ENCODE peak calls at places on chromosomes 13 and 19, in ten cellular contexts. M is neural progenitor cell, R is Calu3, B is suprapubic skin, S is gastrocnemius medialis, F is heart right ventricle, Z is choroid plexus epithelial cell, L is cardiac muscle cell, N is DND-41, P is brain microvascular endothelial cell. E is an unnamed sample.

GRCh38 chr13:79880820-79881219 is 399.9 kb downstream of the NDFIP2 start:
- DNase-seq in Z (peak), F (no peak), N (no peak), S (no peak), M (no peak), L (peak), R (no peak), B (no peak), P (no peak), E (no peak)

GRCh38 chr19:4909172-4909896 is at the start of gene UHRF1:
- DNase-seq in N (peak), P (no peak), M (peak), B (no peak), Z (no peak), R (peak), L (no peak), S (no peak), F (no peak), E (no peak)

GRCh38 chr13:93861818-93862217 is 617.7 kb downstream of the DCT start:
- DNase-seq in B (no peak), R (no peak), M (no peak), S (no peak), N (no peak), P (peak), L (peak), Z (peak), F (no peak), E (no peak)

GRCh38 chr19:40231544-40232424 is 5.3 kb upstream of the CCNP start:
- DNase-seq in P (no peak), Z (peak), M (peak), R (peak), L (peak), B (no peak), N (no peak), F (peak), S (no peak), E (no peak)

GRCh38 chr19:9427941-9428340 is 7.4 kb downstream of the ZNF266 start:
- DNase-seq in M (no peak), R (no peak), L (no peak), F (no peak), S (no peak), P (no peak), B (no peak), Z (no peak), N (no peak), E (no peak)

GRCh38 chr19:2014731-2015610 is 543 bp downstream of the BTBD2 start:
- DNase-seq in F (no peak), Z (no peak), S (no peak), M (peak), L (peak), B (peak), R (no peak), P (no peak), N (peak), E (no peak)

GRCh38 chr13:42651936-42652641 is 78.1 kb downstream of the TNFSF11 start:
- DNase-seq in N (no peak), F (no peak), P (no peak), Z (no peak), B (no peak), M (no peak), R (no peak), S (no peak), L (no peak), E (no peak)

GRCh38 chr19:36032251-36033104 is at the start of gene CLIP3:
- DNase-seq in N (no peak), F (peak), Z (peak), R (no peak), L (peak), M (peak), S (no peak), P (peak), B (peak), E (no peak)

GRCh38 chr13:44088911-44089851 is 209.5 kb downstream of the LACC1 start:
- DNase-seq in S (no peak), P (no peak), L (no peak), B (no peak), N (no peak), R (no peak), F (no peak), M (no peak), Z (no peak), E (no peak)

GRCh38 chr19:29550896-29551295 is 25.1 kb downstream of the VSTM2B start:
- DNase-seq in N (no peak), M (no peak), F (no peak), L (no peak), B (no peak), P (no peak), R (no peak), Z (no peak), S (no peak), E (no peak)

GRCh38 chr13:49731766-49732165 is 40.5 kb upstream of the EBPL start:
- DNase-seq in P (peak), N (no peak), B (no peak), M (no peak), F (no peak), Z (peak), R (no peak), S (no peak), L (peak), E (no peak)

GRCh38 chr19:6838062-6838655 is 49.2 kb upstream of the ADGRE1 start:
- DNase-seq in R (no peak), F (no peak), S (no peak), M (no peak), P (no peak), N (no peak), Z (no peak), B (no peak), L (no peak), E (no peak)

GRCh38 chr19:14139944-14140343 is 3.6 kb upstream of the ASF1B start:
- DNase-seq in L (peak), F (no peak), R (no peak), B (no peak), M (peak), N (no peak), P (no peak), S (peak), Z (no peak), E (no peak)

GRCh38 chr19:2145831-2146241 is 5.5 kb downstream of the AP3D1 start:
- DNase-seq in M (no peak), F (no peak), S (no peak), L (no peak), B (no peak), P (no peak), N (no peak), R (no peak), Z (peak), E (no peak)

DNA sequence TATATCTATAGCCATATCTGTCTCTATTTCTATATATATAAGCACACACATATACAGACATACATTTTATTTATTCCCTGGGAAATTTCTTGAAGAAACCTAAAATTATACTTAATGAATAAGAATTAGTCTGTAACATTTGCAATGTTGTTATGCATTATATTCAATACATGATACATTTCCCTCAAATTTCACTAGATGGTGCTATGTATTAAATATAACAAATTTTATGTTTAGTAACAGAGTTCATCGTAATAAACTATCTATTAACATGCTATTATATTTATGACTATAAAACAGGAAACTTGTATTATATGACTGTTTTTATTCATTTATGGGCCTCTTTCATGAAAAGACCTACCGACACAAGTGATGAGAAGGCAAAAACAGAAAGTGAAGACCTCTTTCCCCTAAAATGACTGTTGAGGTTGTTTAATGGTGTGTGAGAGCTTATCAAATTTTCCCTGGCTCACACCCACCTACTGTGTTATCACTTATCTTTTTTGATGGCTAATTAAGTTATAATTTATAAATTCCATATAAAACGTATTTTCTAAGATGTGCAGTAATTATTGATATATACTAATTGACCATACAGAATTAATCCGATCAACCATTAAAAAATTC is 881.9 kb downstream of the SLITRK6 start:
- DNase-seq in Z (peak), L (peak), S (no peak), R (no peak), N (no peak), M (no peak), B (no peak), F (no peak), P (no peak), E (no peak)
- TF ChIP-seq CTCF in Z (peak), L (peak), S (no peak), R (no peak), N (peak), M (peak), B (peak), F (no peak), P (no peak), E (no peak)

GRCh38 chr19:18487576-18488402 is 34.1 kb downstream of the ELL start:
- DNase-seq in Z (no peak), L (no peak), B (no peak), R (no peak), P (no peak), M (no peak), S (no peak), F (no peak), N (no peak), E (no peak)

GRCh38 chr19:18488838-18489626 is 32.8 kb downstream of the ELL start:
- DNase-seq in N (no peak), F (no peak), L (no peak), Z (no peak), S (peak), P (no peak), M (peak), B (no peak), R (peak), E (no peak)

GRCh38 chr19:18489627-18490184 is 32.2 kb downstream of the ELL start:
- DNase-seq in F (no peak), Z (no peak), L (no peak), S (no peak), P (no peak), R (no peak), B (no peak), M (no peak), N (no peak), E (no peak)

GRCh38 chr19:18486746-18487145 is 35.1 kb downstream of the ELL start:
- DNase-seq in Z (no peak), S (no peak), P (no peak), N (no peak), B (no peak), R (no peak), L (no peak), F (no peak), M (no peak), E (no peak)

DNA sequence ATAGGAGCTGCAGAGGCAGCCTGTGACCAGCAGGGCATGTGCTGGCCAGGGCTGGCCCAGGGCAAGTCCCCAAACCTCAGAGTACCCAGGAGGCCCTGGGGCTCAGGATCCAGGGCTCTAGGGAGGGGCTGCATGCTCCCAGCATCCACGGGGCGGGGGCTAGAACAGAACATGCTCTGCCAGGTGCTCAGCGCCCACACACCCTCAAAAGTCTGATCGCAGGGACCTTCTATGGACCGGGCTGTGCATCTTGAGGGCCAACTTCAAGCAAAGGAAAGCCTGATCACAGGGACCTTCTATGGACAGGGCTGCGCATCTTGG is 33.5 kb downstream of the ELL start:
- DNase-seq in P (no peak), F (no peak), M (no peak), N (no peak), R (peak), Z (no peak), S (peak), B (no peak), L (no peak), E (no peak)
- TF ChIP-seq CTCF in P (peak), F (no peak), M (no peak), N (no peak), R (no peak), Z (peak), S (no peak), B (no peak), L (peak), E (no peak)

GRCh38 chr13:84847107-84847506 is 952.1 kb downstream of the SLITRK6 start:
- DNase-seq in M (no peak), N (no peak), S (no peak), B (no peak), P (no peak), Z (no peak), F (no peak), R (no peak), L (no peak), E (no peak)

GRCh38 chr13:84843368-84843767 is 955.9 kb downstream of the SLITRK6 start:
- DNase-seq in L (no peak), M (no peak), N (no peak), R (no peak), B (no peak), P (no peak), S (no peak), F (no peak), Z (no peak), E (no peak)

GRCh38 chr13:84845875-84846619 is 953.2 kb downstream of the SLITRK6 start:
- DNase-seq in P (no peak), B (no peak), N (no peak), R (no peak), M (no peak), S (no peak), F (no peak), L (no peak), Z (no peak), E (no peak)

GRCh38 chr13:84844473-84844872 is 954.7 kb downstream of the SLITRK6 start:
- DNase-seq in S (no peak), N (no peak), R (peak), F (no peak), M (peak), P (no peak), Z (peak), B (no peak), L (peak), E (no peak)
- TF ChIP-seq CTCF in S (no peak), N (peak), R (no peak), F (no peak), M (peak), P (peak), Z (peak), B (no peak), L (no peak), E (no peak)

GRCh38 chr13:113275387-113275786 is 21.7 kb upstream of the LAMP1 start:
- DNase-seq in F (no peak), M (peak), N (peak), L (peak), P (peak), S (peak), B (peak), Z (peak), R (peak), E (no peak)
- TF ChIP-seq CTCF in F (no peak), M (peak), N (peak), L (peak), P (peak), S (peak), B (peak), Z (peak), R (peak), E (no peak)

DNA sequence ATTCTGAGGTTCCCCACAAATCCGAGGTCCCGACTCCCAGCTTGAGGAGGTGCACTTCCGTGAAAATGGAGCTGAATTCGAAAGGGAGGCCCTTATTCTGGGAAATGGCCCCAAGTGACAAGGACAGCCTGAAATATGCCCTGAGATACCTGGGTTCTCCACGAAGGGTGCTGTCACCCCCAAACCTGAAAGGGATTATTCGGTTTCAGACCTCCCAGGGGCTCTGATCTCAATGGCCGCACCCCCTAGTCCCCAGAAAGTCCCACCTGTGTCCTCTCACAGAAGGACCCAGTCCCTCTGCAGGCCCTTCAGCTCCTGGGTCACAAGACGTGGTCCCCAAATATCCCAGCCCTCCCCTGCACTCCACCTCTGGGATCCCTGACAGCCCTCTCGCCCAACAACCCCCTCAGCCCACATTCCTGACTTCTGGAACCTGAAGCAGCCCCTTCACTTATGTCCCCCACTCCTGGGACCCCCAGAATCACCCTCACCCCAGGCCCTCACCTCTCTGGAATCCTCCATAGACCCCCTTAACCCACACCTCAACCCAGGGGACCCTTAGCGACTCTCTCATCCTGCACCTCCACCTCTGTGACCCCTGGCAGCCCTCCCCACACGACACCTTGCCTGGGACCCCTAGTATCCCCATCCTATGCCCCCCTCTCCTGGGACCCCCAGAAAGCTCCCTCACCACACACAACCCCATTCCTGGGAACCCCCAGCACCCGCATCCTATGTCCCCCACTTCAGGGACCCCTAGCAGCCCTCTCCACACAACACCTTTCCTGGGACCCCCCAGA is 597 bp downstream of the SYNGR4 start:
- DNase-seq in R (no peak), S (no peak), Z (no peak), N (no peak), P (no peak), L (no peak), B (peak), F (peak), M (no peak), E (no peak)
- TF ChIP-seq CTCF in R (no peak), S (no peak), Z (no peak), N (no peak), P (no peak), L (no peak), B (no peak), F (no peak), M (no peak), E (no peak)

E was measured in omental fat pad.